ENCODE peak calls at places on chromosome 15, in four cellular contexts. G is GM12878, J is transverse colon, W is breast epithelium. X is an unnamed sample.

GRCh38 chr15:76234337-76234889 is 76.9 kb downstream of the ETFA start:
- DNase-seq in G (no peak), J (no peak), W (no peak), X (no peak)

GRCh38 chr15:99906356-99906755 is 173.1 kb upstream of the LYSMD4 start:
- DNase-seq in G (no peak), J (no peak), W (no peak), X (no peak)

GRCh38 chr15:78619022-78619950 is 1.5 kb downstream of the CHRNA3 start:
- DNase-seq in G (no peak), J (no peak), W (no peak), X (no peak)

GRCh38 chr15:58459562-58459961 is 27.8 kb downstream of the LIPC start:
- DNase-seq in G (no peak), J (peak), W (no peak), X (peak)

GRCh38 chr15:26294062-26294689 is 431.0 kb upstream of the ATP10A start:
- DNase-seq in G (no peak), J (no peak), W (no peak), X (no peak)

GRCh38 chr15:95825672-95826387 is 504.7 kb upstream of the NR2F2 start:
- DNase-seq in G (no peak), J (no peak), W (no peak), X (no peak)

GRCh38 chr15:35098737-35099136 is 13.6 kb upstream of the NANOGP8 start:
- DNase-seq in G (no peak), J (no peak), W (no peak), X (no peak)

GRCh38 chr15:89371145-89372044 is 36.8 kb upstream of the POLG start:
- DNase-seq in G (no peak), J (no peak), W (no peak), X (no peak)

GRCh38 chr15:67545864-67546263 is 3.4 kb downstream of the MAP2K5 start:
- DNase-seq in G (no peak), J (no peak), W (no peak), X (no peak)

GRCh38 chr15:75452364-75452967 is 976 bp upstream of the SIN3A start:
- DNase-seq in G (peak), J (peak), W (peak), X (peak)

GRCh38 chr15:66124626-66125025 is 128.9 kb downstream of the MEGF11 start:
- DNase-seq in G (no peak), J (no peak), W (no peak), X (no peak)

GRCh38 chr15:99361541-99362185 is 110.4 kb downstream of the LRRC28 start:
- DNase-seq in G (no peak), J (no peak), W (no peak), X (no peak)

GRCh38 chr15:91603681-91604080 is 249.8 kb upstream of the SLCO3A1 start:
- DNase-seq in G (no peak), J (no peak), W (no peak), X (no peak)

GRCh38 chr15:76588811-76589747 is 252.5 kb downstream of the ISL2 start:
- DNase-seq in G (no peak), J (peak), W (no peak), X (no peak)

GRCh38 chr15:89575656-89576416 is 567 bp downstream of the TICRR start:
- DNase-seq in G (no peak), J (no peak), W (no peak), X (no peak)

GRCh38 chr15:68408526-68408925 is 23.4 kb downstream of the ITGA11 start:
- DNase-seq in G (no peak), J (no peak), W (peak), X (no peak)

GRCh38 chr15:65323071-65323511 is 18.6 kb downstream of the RNU5B-1 start:
- DNase-seq in G (no peak), J (peak), W (no peak), X (no peak)

GRCh38 chr15:78913012-78913411 is 31.8 kb downstream of the CTSH start:
- DNase-seq in G (no peak), J (no peak), W (no peak), X (no peak)

DNA sequence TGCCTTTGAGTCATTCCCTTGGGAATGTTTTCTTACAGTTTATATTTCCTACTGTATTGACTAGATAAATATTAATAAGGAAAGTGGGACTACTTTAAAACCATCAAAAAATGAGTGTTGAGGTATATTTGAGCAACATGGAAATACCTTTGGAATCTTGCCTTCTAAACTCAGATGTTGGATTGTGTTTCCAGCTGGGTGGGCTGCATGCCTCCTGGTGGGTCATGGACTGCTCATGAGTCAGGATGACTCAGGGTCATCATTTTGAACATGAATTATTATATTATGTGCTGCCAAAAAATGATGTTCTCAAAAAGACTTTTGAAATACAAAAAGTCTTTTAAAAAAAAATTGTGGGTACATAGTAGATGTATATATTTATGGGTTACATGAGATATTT is 41.1 kb upstream of the APH1B start:
- DNase-seq in G (no peak), J (no peak), W (no peak), X (no peak)
- H3K4me3 ChIP-seq in G (no peak), J (no peak), W (no peak), X (no peak)

GRCh38 chr15:39167114-39168058 is 413.5 kb upstream of the THBS1 start:
- DNase-seq in G (no peak), J (no peak), W (no peak), X (no peak)
- TF ChIP-seq POLR2AphosphoS5 in G (no peak), J (no peak), W (no peak), X (no peak)

DNA sequence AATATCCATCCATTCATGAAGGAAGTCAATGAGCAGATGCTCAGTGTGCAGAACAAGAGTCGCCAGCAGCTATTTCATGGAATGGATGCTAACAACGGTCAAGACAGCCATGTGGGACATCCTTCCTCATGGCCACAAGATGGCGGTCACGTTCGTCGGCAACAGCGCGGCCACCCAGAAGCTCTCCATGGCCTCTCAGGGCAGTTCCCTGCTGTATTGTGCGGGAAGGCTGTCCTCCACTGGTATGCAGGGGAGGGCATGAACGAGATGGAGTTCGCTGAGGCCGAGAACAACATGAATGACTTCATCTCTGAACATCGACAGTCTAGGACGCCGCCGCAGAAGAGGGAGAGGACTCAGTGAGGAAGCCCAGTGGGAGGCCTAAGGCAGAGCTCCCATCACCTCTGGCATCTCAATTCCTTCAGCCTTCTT is 208.3 kb downstream of the TJP1 start:
- DNase-seq in G (no peak), J (no peak), W (no peak), X (no peak)
- TF ChIP-seq CTCF in G (no peak), J (no peak), W (no peak), X (no peak)

DNA sequence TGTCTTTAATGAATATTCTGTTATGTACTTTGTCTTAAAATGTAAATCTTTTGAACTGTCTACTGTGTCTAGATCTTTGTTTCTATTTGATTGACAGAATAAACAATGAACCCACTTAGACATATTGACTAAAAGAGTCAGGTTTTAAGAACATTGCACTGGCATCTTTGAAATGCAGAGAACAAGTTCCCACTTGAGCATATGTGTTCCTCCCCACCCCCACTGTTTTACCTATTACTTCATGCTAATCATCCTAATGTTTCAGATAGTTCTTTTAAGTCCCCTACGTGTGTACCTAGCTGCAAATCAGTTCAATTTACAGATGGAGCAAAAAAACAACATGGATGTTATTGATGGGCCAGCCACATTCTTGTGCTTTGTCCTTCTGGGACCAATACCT is 11.7 kb upstream of the TCF12 start:
- DNase-seq in G (no peak), J (no peak), W (no peak), X (no peak)
- H3K4me3 ChIP-seq in G (no peak), J (no peak), W (no peak), X (no peak)

GRCh38 chr15:44753345-44753744 is 17.0 kb downstream of the TRIM69 start:
- DNase-seq in G (no peak), J (no peak), W (no peak), X (no peak)
- TF ChIP-seq POLR2AphosphoS5 in G (no peak), J (no peak), W (no peak), X (no peak)

GRCh38 chr15:42920281-42921048 is at the start of gene TTBK2:
- DNase-seq in G (peak), J (peak), W (peak), X (peak)
- TF ChIP-seq CTCF in G (no peak), J (no peak), W (no peak), X (no peak)

DNA sequence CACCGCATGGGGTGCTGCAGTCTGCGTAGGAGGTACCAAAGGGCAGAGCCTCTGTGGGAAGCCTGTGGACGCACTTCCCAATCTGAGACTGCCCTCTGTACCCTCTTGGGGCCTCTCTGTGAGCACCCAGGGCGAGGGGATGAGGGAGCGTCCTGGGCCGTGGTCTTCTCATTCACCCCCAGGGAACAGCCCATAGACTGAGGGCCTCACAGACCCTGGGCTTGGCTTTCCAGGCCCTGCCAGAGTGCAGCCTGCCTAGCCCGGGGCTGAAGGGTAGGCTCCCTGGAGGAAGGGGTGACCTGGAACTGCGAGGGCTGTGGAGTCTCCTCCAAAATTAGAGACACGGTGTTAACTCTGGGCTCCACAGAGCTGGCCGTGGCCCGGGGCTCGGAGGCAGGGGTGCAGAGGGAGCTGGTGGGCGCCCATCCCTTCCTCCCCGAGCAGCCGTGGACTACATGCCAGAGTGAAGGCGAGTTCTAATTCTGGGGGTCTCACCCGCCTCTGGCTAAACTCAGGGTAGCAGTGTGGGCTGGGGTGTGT is 468 bp upstream of the SPTBN5 start:
- DNase-seq in G (no peak), J (no peak), W (no peak), X (no peak)
- H3K4me3 ChIP-seq in G (no peak), J (no peak), W (peak), X (no peak)

GRCh38 chr15:39159833-39160232 is 421.0 kb upstream of the THBS1 start:
- DNase-seq in G (no peak), J (no peak), W (no peak), X (no peak)
- TF ChIP-seq POLR2AphosphoS5 in G (no peak), J (no peak), W (no peak), X (no peak)